ENCODE peak calls at places on chromosomes 12 and 14, in ten cellular contexts. L is HFF-Myc; R is HEK293T; P is naive B cell; U is amygdala; V is left cardiac atrium; J is M059J; F is effector CD4-positive, alpha-beta T cell; I is GM12878; G is mesothelial cell of epicardium. E is an unnamed sample.

GRCh38 chr12:99418379-99418778 is 229.2 kb upstream of the GARIN6 start:
- DNase-seq in V (no peak), U (no peak), R (no peak), G (no peak), J (no peak), I (no peak), F (no peak), P (no peak), L (no peak), E (no peak)

GRCh38 chr12:114990396-114990795 is 306.4 kb upstream of the TBX3 start:
- DNase-seq in P (no peak), J (no peak), V (no peak), G (no peak), U (no peak), F (no peak), L (no peak), I (no peak), R (no peak), E (no peak)

GRCh38 chr12:90010089-90010488 is 301.5 kb upstream of the ATP2B1 start:
- DNase-seq in R (no peak), P (no peak), U (no peak), V (no peak), J (peak), L (no peak), G (no peak), I (no peak), F (no peak), E (no peak)

GRCh38 chr14:34685819-34686428 is 28.5 kb downstream of the CFL2 start:
- DNase-seq in V (no peak), R (no peak), U (no peak), G (no peak), J (no peak), I (no peak), L (no peak), P (no peak), F (no peak), E (no peak)

GRCh38 chr12:125105600-125105999 is 40.4 kb downstream of the AACS start:
- DNase-seq in V (no peak), J (no peak), I (no peak), L (no peak), G (no peak), R (no peak), U (no peak), F (no peak), P (no peak), E (no peak)

GRCh38 chr12:121214855-121215745 is 5.2 kb downstream of the P2RX4 start:
- DNase-seq in I (no peak), J (peak), V (no peak), U (no peak), P (no peak), G (no peak), R (no peak), L (peak), F (no peak), E (no peak)

GRCh38 chr14:101126376-101127130 is 223.0 kb upstream of the RTL1 start:
- DNase-seq in R (no peak), F (no peak), I (no peak), P (no peak), V (peak), L (no peak), J (no peak), U (no peak), G (no peak), E (no peak)

GRCh38 chr14:65290830-65291229 is 121.7 kb upstream of the FUT8 start:
- DNase-seq in I (no peak), V (no peak), R (no peak), L (peak), P (no peak), J (peak), F (no peak), G (no peak), U (no peak), E (peak)

GRCh38 chr14:49692191-49692757 is 646 bp upstream of the KLHDC1 start:
- DNase-seq in V (no peak), J (no peak), I (no peak), G (no peak), U (no peak), R (no peak), L (no peak), P (no peak), F (no peak), E (no peak)

GRCh38 chr14:106790189-106791036 is 1264.0 kb downstream of the TMEM121 start:
- DNase-seq in V (peak), I (no peak), U (no peak), L (no peak), J (peak), R (peak), P (peak), G (no peak), F (peak), E (no peak)

GRCh38 chr12:12715459-12716150 is 1.6 kb upstream of the CDKN1B start:
- DNase-seq in U (no peak), G (no peak), L (no peak), I (no peak), R (no peak), J (peak), V (no peak), P (peak), F (no peak), E (no peak)

GRCh38 chr12:9651265-9651729 is 18.2 kb upstream of the CLEC2D start:
- DNase-seq in I (no peak), U (no peak), G (no peak), L (no peak), J (peak), F (no peak), P (no peak), R (no peak), V (no peak), E (no peak)

GRCh38 chr12:89345830-89346740 is 6.2 kb downstream of the DUSP6 start:
- DNase-seq in U (no peak), V (peak), F (no peak), I (peak), P (peak), G (no peak), L (peak), J (peak), R (no peak), E (no peak)

GRCh38 chr14:90451953-90452352 is 55.1 kb downstream of the CALM1 start:
- DNase-seq in U (no peak), R (no peak), G (no peak), F (no peak), V (no peak), P (no peak), L (no peak), J (no peak), I (no peak), E (no peak)

GRCh38 chr14:103492572-103492971 is 30.1 kb downstream of the CKB start:
- DNase-seq in R (no peak), J (no peak), I (no peak), V (no peak), P (no peak), G (no peak), L (no peak), F (no peak), U (no peak), E (no peak)

GRCh38 chr12:13686243-13686642 is 295.2 kb downstream of the GRIN2B start:
- DNase-seq in G (no peak), L (no peak), P (no peak), V (no peak), F (no peak), I (no peak), J (no peak), U (no peak), R (no peak), E (no peak)

GRCh38 chr12:39892146-39892545 is 213.7 kb downstream of the SLC2A13 start:
- DNase-seq in J (no peak), F (no peak), P (no peak), R (no peak), V (no peak), I (no peak), L (no peak), G (no peak), U (no peak), E (no peak)

GRCh38 chr14:78341827-78342389 is 171.7 kb downstream of the NRXN3 start:
- DNase-seq in I (no peak), U (no peak), G (no peak), P (no peak), L (no peak), J (no peak), R (no peak), F (no peak), V (no peak), E (no peak)

GRCh38 chr12:5017638-5018348 is 25.9 kb upstream of the KCNA5 start:
- DNase-seq in L (no peak), G (no peak), I (no peak), U (peak), V (no peak), R (no peak), P (no peak), F (no peak), J (no peak), E (no peak)

GRCh38 chr14:102164964-102165363 is 25.3 kb downstream of the WDR20 start:
- DNase-seq in L (no peak), R (no peak), G (no peak), U (no peak), P (no peak), I (no peak), J (no peak), V (no peak), F (no peak), E (no peak)

GRCh38 chr14:96146131-96146771 is 58.4 kb upstream of the BDKRB2 start:
- DNase-seq in U (peak), J (peak), F (no peak), R (no peak), G (no peak), I (no peak), P (no peak), V (no peak), L (no peak), E (peak)

GRCh38 chr14:91258021-91258618 is 13.6 kb upstream of the GPR68 start:
- DNase-seq in J (no peak), G (no peak), U (no peak), I (no peak), P (no peak), F (no peak), V (peak), R (no peak), L (no peak), E (no peak)

GRCh38 chr12:102163383-102163782 is 34.2 kb downstream of the PMCH start:
- DNase-seq in L (no peak), V (no peak), G (no peak), F (no peak), U (no peak), J (no peak), R (no peak), I (no peak), P (no peak), E (no peak)

GRCh38 chr12:87376722-87377121 is 652.5 kb downstream of the C12orf50 start:
- DNase-seq in V (no peak), J (no peak), P (no peak), U (no peak), G (no peak), F (no peak), R (no peak), L (no peak), I (no peak), E (no peak)

GRCh38 chr14:75011356-75012097 is 8.8 kb downstream of the EIF2B2 start:
- DNase-seq in L (no peak), F (no peak), V (no peak), U (no peak), P (no peak), I (no peak), J (peak), G (no peak), R (no peak), E (no peak)